ENCODE peak calls at places on chromosomes 11 and 22, in nine cellular contexts. J, E, K, Q, W, C, A, B and I are unnamed samples.
A peak's percentile ranks its signal among the peaks of the same experiment; 100 is the strongest.

GRCh38 chr11:924406-925157 is 1.1 kb upstream of the AP2A2 start:
- DNase-seq in J (no peak), E (no peak), K (no peak), Q (no peak), B (no peak), W (no peak), A (no peak), C (no peak), I (no peak)

GRCh38 chr11:21048626-21049025 is 379.2 kb downstream of the NELL1 start:
- DNase-seq in K (no peak), W (no peak), E (no peak), C (no peak), J (no peak), A (no peak), B (no peak), Q (no peak), I (no peak)

GRCh38 chr11:20022363-20023081 is 137.8 kb downstream of the DBX1 start:
- DNase-seq in C (no peak), K (peak; percentile 62), E (no peak), A (no peak), W (no peak), J (no peak), Q (peak; percentile 36), B (no peak), I (peak; percentile 39)

GRCh38 chr11:31968774-31969433 is 122.0 kb upstream of the RCN1 start:
- DNase-seq in E (peak; percentile 26), J (peak; percentile 82), Q (no peak), B (peak; percentile 55), A (no peak), W (no peak), C (peak; percentile 74), K (peak; percentile 83), I (peak; percentile 58)

GRCh38 chr11:69919659-69920499 is 100.7 kb upstream of the FGF3 start:
- DNase-seq in K (no peak), E (no peak), J (no peak), W (no peak), B (no peak), A (no peak), Q (no peak), C (no peak), I (no peak)

GRCh38 chr11:74559934-74560309 is 32.5 kb upstream of the POLD3 start:
- DNase-seq in Q (no peak), K (peak; percentile 28), E (no peak), J (no peak), W (no peak), B (peak; percentile 19), A (no peak), C (no peak), I (no peak)

GRCh38 chr11:123429336-123429735 is 733 bp upstream of the GRAMD1B start:
- DNase-seq in J (peak; percentile 94), K (peak; percentile 90), W (no peak), B (peak; percentile 71), Q (no peak), A (no peak), E (no peak), C (peak; percentile 87), I (no peak)

GRCh38 chr11:100683107-100683506 is 4.0 kb upstream of the ARHGAP42 start:
- DNase-seq in C (no peak), K (no peak), Q (no peak), A (no peak), W (no peak), J (no peak), E (no peak), B (no peak), I (no peak)

GRCh38 chr11:72361321-72361720 is 73.0 kb downstream of the CLPB start:
- DNase-seq in E (no peak), W (no peak), Q (no peak), A (no peak), C (no peak), B (no peak), K (no peak), J (no peak), I (no peak)

GRCh38 chr11:33125025-33125424 is 36.3 kb downstream of the CSTF3 start:
- DNase-seq in Q (no peak), B (no peak), A (no peak), K (no peak), E (no peak), J (no peak), C (no peak), W (no peak), I (no peak)

GRCh38 chr11:47185305-47186075 is 744 bp downstream of the PACSIN3 start:
- DNase-seq in J (peak; percentile 22), Q (peak; percentile 30), C (peak; percentile 26), B (peak; percentile 78), E (no peak), W (peak; percentile 38), A (no peak), K (peak; percentile 34), I (peak; percentile 52)

GRCh38 chr11:12525466-12526055 is 148.2 kb downstream of the PARVA start:
- DNase-seq in E (no peak), Q (no peak), K (no peak), A (no peak), C (no peak), B (no peak), W (no peak), J (no peak), I (no peak)

GRCh38 chr11:111604392-111605009 is 2.3 kb downstream of the SIK2 start:
- DNase-seq in Q (no peak), E (no peak), J (peak; percentile 14), B (peak; percentile 21), K (peak; percentile 66), W (peak; percentile 42), C (peak; percentile 39), A (no peak), I (peak; percentile 38)

GRCh38 chr11:34027516-34028406 is 23.8 kb upstream of the CAPRIN1 start:
- DNase-seq in E (no peak), J (no peak), A (no peak), C (no peak), Q (no peak), B (no peak), K (no peak), W (peak; percentile 61), I (no peak)

GRCh38 chr11:85961930-85962363 is 106.8 kb downstream of the CCDC83 start:
- DNase-seq in E (no peak), C (no peak), B (no peak), K (peak; percentile 86), Q (no peak), W (no peak), J (no peak), A (no peak), I (no peak)

GRCh38 chr11:88131764-88132470 is 43.3 kb downstream of the RAB38 start:
- DNase-seq in Q (no peak), K (peak; percentile 28), W (no peak), E (no peak), J (no peak), A (no peak), C (no peak), B (no peak), I (no peak)

GRCh38 chr11:16979708-16980622 is 34.2 kb downstream of the PLEKHA7 start:
- DNase-seq in B (no peak), E (no peak), K (no peak), A (no peak), C (no peak), Q (no peak), J (no peak), W (no peak), I (no peak)

GRCh38 chr11:44290206-44290605 is 19.7 kb downstream of the ALX4 start:
- DNase-seq in A (no peak), C (peak; percentile 54), K (no peak), J (no peak), B (no peak), W (peak; percentile 41), E (no peak), Q (no peak), I (no peak)

GRCh38 chr22:49154433-49154832 is 673.2 kb downstream of the BRD1 start:
- DNase-seq in C (no peak), E (no peak), A (no peak), W (no peak), K (no peak), Q (no peak), B (no peak), J (no peak), I (no peak)

GRCh38 chr22:20219667-20220628 is 48.2 kb downstream of the RTN4R start:
- DNase-seq in B (no peak), W (no peak), K (no peak), A (no peak), Q (no peak), J (no peak), E (no peak), C (no peak), I (no peak)